ENCODE peak calls at places on chromosome 6, in ten cellular contexts. One of them, this sample, is unnamed.

GRCh38 chr6:15246217-15247211 is 645 bp downstream of the JARID2 start:
- DNase-seq in RWPE1: no peak
- DNase-seq in T-cell: peak; percentile 44
- DNase-seq in choroid plexus epithelial cell: peak; percentile 32
- DNase-seq in NCI-H1092 treated with DMSO at 0.1 percent for 48 hours: no peak
- DNase-seq in LoVo: no peak
- DNase-seq in thyroid gland: peak; percentile 10
- DNase-seq in GDM1: no peak
- DNase-seq in hippocampal formation: no peak
- DNase-seq in CD4-positive, CD25-positive, alpha-beta regulatory T cell: peak; percentile 62
- DNase-seq in this sample: no peak

GRCh38 chr6:150928882-150929281 is 63.4 kb downstream of the MTHFD1L start:
- DNase-seq in RWPE1: no peak
- DNase-seq in T-cell: no peak
- DNase-seq in choroid plexus epithelial cell: peak; percentile 16
- DNase-seq in NCI-H1092 treated with DMSO at 0.1 percent for 48 hours: no peak
- DNase-seq in LoVo: no peak
- DNase-seq in thyroid gland: no peak
- DNase-seq in GDM1: no peak
- DNase-seq in hippocampal formation: no peak
- DNase-seq in CD4-positive, CD25-positive, alpha-beta regulatory T cell: no peak
- DNase-seq in this sample: no peak

GRCh38 chr6:170456886-170457698 is 96.0 kb downstream of the PSMB1 start:
- DNase-seq in RWPE1: no peak
- DNase-seq in T-cell: no peak
- DNase-seq in choroid plexus epithelial cell: peak; percentile 53
- DNase-seq in NCI-H1092 treated with DMSO at 0.1 percent for 48 hours: no peak
- DNase-seq in LoVo: no peak
- DNase-seq in thyroid gland: peak; percentile 26
- DNase-seq in GDM1: no peak
- DNase-seq in hippocampal formation: no peak
- DNase-seq in CD4-positive, CD25-positive, alpha-beta regulatory T cell: no peak
- DNase-seq in this sample: no peak

GRCh38 chr6:132961122-132961521 is 146.8 kb downstream of the RPS12 start:
- DNase-seq in RWPE1: peak; percentile 2
- DNase-seq in T-cell: no peak
- DNase-seq in choroid plexus epithelial cell: peak; percentile 82
- DNase-seq in NCI-H1092 treated with DMSO at 0.1 percent for 48 hours: no peak
- DNase-seq in LoVo: no peak
- DNase-seq in thyroid gland: peak; percentile 27
- DNase-seq in GDM1: no peak
- DNase-seq in hippocampal formation: no peak
- DNase-seq in CD4-positive, CD25-positive, alpha-beta regulatory T cell: no peak
- DNase-seq in this sample: no peak

GRCh38 chr6:33571637-33572316 is 8.3 kb downstream of the BAK1 start:
- DNase-seq in RWPE1: no peak
- DNase-seq in T-cell: no peak
- DNase-seq in choroid plexus epithelial cell: peak; percentile 15
- DNase-seq in NCI-H1092 treated with DMSO at 0.1 percent for 48 hours: no peak
- DNase-seq in LoVo: no peak
- DNase-seq in thyroid gland: no peak
- DNase-seq in GDM1: no peak
- DNase-seq in hippocampal formation: no peak
- DNase-seq in CD4-positive, CD25-positive, alpha-beta regulatory T cell: no peak
- DNase-seq in this sample: no peak

GRCh38 chr6:51644426-51644825 is 443.0 kb downstream of the PKHD1 start:
- DNase-seq in RWPE1: peak; percentile 53
- DNase-seq in T-cell: no peak
- DNase-seq in choroid plexus epithelial cell: no peak
- DNase-seq in NCI-H1092 treated with DMSO at 0.1 percent for 48 hours: no peak
- DNase-seq in LoVo: no peak
- DNase-seq in thyroid gland: no peak
- DNase-seq in GDM1: no peak
- DNase-seq in hippocampal formation: no peak
- DNase-seq in CD4-positive, CD25-positive, alpha-beta regulatory T cell: no peak
- DNase-seq in this sample: no peak

GRCh38 chr6:161544801-161545490 is 271.1 kb upstream of the AGPAT4 start:
- DNase-seq in RWPE1: no peak
- DNase-seq in T-cell: no peak
- DNase-seq in choroid plexus epithelial cell: no peak
- DNase-seq in NCI-H1092 treated with DMSO at 0.1 percent for 48 hours: no peak
- DNase-seq in LoVo: no peak
- DNase-seq in thyroid gland: no peak
- DNase-seq in GDM1: no peak
- DNase-seq in hippocampal formation: no peak
- DNase-seq in CD4-positive, CD25-positive, alpha-beta regulatory T cell: no peak
- DNase-seq in this sample: no peak

GRCh38 chr6:110662468-110663211 is 152.6 kb downstream of the CDK19 start:
- DNase-seq in RWPE1: peak; percentile 19
- DNase-seq in T-cell: no peak
- DNase-seq in choroid plexus epithelial cell: no peak
- DNase-seq in NCI-H1092 treated with DMSO at 0.1 percent for 48 hours: no peak
- DNase-seq in LoVo: peak; percentile 51
- DNase-seq in thyroid gland: no peak
- DNase-seq in GDM1: no peak
- DNase-seq in hippocampal formation: no peak
- DNase-seq in CD4-positive, CD25-positive, alpha-beta regulatory T cell: no peak
- DNase-seq in this sample: no peak

GRCh38 chr6:169008641-169009040 is 245.0 kb downstream of the THBS2 start:
- DNase-seq in RWPE1: no peak
- DNase-seq in T-cell: no peak
- DNase-seq in choroid plexus epithelial cell: peak; percentile 18
- DNase-seq in NCI-H1092 treated with DMSO at 0.1 percent for 48 hours: peak; percentile 64
- DNase-seq in LoVo: no peak
- DNase-seq in thyroid gland: peak; percentile 38
- DNase-seq in GDM1: no peak
- DNase-seq in hippocampal formation: no peak
- DNase-seq in CD4-positive, CD25-positive, alpha-beta regulatory T cell: no peak
- DNase-seq in this sample: no peak

GRCh38 chr6:72624557-72625160 is 2.8 kb downstream of the KCNQ5 start:
- DNase-seq in RWPE1: peak; percentile 41
- DNase-seq in T-cell: no peak
- DNase-seq in choroid plexus epithelial cell: peak; percentile 34
- DNase-seq in NCI-H1092 treated with DMSO at 0.1 percent for 48 hours: no peak
- DNase-seq in LoVo: peak; percentile 22
- DNase-seq in thyroid gland: no peak
- DNase-seq in GDM1: peak; percentile 26
- DNase-seq in hippocampal formation: peak; percentile 31
- DNase-seq in CD4-positive, CD25-positive, alpha-beta regulatory T cell: peak; percentile 46
- DNase-seq in this sample: no peak

GRCh38 chr6:44696099-44696498 is 308.6 kb downstream of the CDC5L start:
- DNase-seq in RWPE1: no peak
- DNase-seq in T-cell: no peak
- DNase-seq in choroid plexus epithelial cell: peak; percentile 55
- DNase-seq in NCI-H1092 treated with DMSO at 0.1 percent for 48 hours: no peak
- DNase-seq in LoVo: no peak
- DNase-seq in thyroid gland: no peak
- DNase-seq in GDM1: no peak
- DNase-seq in hippocampal formation: no peak
- DNase-seq in CD4-positive, CD25-positive, alpha-beta regulatory T cell: no peak
- DNase-seq in this sample: no peak

GRCh38 chr6:27767851-27768250 is 144.3 kb downstream of the OR2B2 start:
- DNase-seq in RWPE1: no peak
- DNase-seq in T-cell: no peak
- DNase-seq in choroid plexus epithelial cell: no peak
- DNase-seq in NCI-H1092 treated with DMSO at 0.1 percent for 48 hours: no peak
- DNase-seq in LoVo: no peak
- DNase-seq in thyroid gland: no peak
- DNase-seq in GDM1: no peak
- DNase-seq in hippocampal formation: no peak
- DNase-seq in CD4-positive, CD25-positive, alpha-beta regulatory T cell: no peak
- DNase-seq in this sample: no peak

GRCh38 chr6:154672086-154672485 is 61.1 kb upstream of the SCAF8 start:
- DNase-seq in RWPE1: no peak
- DNase-seq in T-cell: no peak
- DNase-seq in choroid plexus epithelial cell: no peak
- DNase-seq in NCI-H1092 treated with DMSO at 0.1 percent for 48 hours: no peak
- DNase-seq in LoVo: no peak
- DNase-seq in thyroid gland: no peak
- DNase-seq in GDM1: no peak
- DNase-seq in hippocampal formation: no peak
- DNase-seq in CD4-positive, CD25-positive, alpha-beta regulatory T cell: no peak
- DNase-seq in this sample: no peak

GRCh38 chr6:167474725-167475124 is 149.8 kb downstream of the TTLL2 start:
- DNase-seq in RWPE1: no peak
- DNase-seq in T-cell: no peak
- DNase-seq in choroid plexus epithelial cell: peak; percentile 13
- DNase-seq in NCI-H1092 treated with DMSO at 0.1 percent for 48 hours: peak; percentile 13
- DNase-seq in LoVo: no peak
- DNase-seq in thyroid gland: no peak
- DNase-seq in GDM1: no peak
- DNase-seq in hippocampal formation: no peak
- DNase-seq in CD4-positive, CD25-positive, alpha-beta regulatory T cell: no peak
- DNase-seq in this sample: no peak

GRCh38 chr6:32086661-32087573 is 22.2 kb downstream of the TNXB start:
- DNase-seq in RWPE1: peak; percentile 49
- DNase-seq in T-cell: no peak
- DNase-seq in choroid plexus epithelial cell: peak; percentile 61
- DNase-seq in NCI-H1092 treated with DMSO at 0.1 percent for 48 hours: no peak
- DNase-seq in LoVo: no peak
- DNase-seq in thyroid gland: peak; percentile 38
- DNase-seq in GDM1: no peak
- DNase-seq in hippocampal formation: no peak
- DNase-seq in CD4-positive, CD25-positive, alpha-beta regulatory T cell: no peak
- DNase-seq in this sample: no peak

GRCh38 chr6:107075951-107076381 is 39.3 kb downstream of the BEND3 start:
- DNase-seq in RWPE1: no peak
- DNase-seq in T-cell: no peak
- DNase-seq in choroid plexus epithelial cell: peak; percentile 52
- DNase-seq in NCI-H1092 treated with DMSO at 0.1 percent for 48 hours: peak; percentile 2
- DNase-seq in LoVo: no peak
- DNase-seq in thyroid gland: no peak
- DNase-seq in GDM1: no peak
- DNase-seq in hippocampal formation: peak; percentile 68
- DNase-seq in CD4-positive, CD25-positive, alpha-beta regulatory T cell: no peak
- DNase-seq in this sample: no peak

GRCh38 chr6:165674155-165675029 is 11.4 kb upstream of the PDE10A start:
- DNase-seq in RWPE1: no peak
- DNase-seq in T-cell: no peak
- DNase-seq in choroid plexus epithelial cell: no peak
- DNase-seq in NCI-H1092 treated with DMSO at 0.1 percent for 48 hours: no peak
- DNase-seq in LoVo: no peak
- DNase-seq in thyroid gland: no peak
- DNase-seq in GDM1: no peak
- DNase-seq in hippocampal formation: no peak
- DNase-seq in CD4-positive, CD25-positive, alpha-beta regulatory T cell: no peak
- DNase-seq in this sample: no peak

GRCh38 chr6:52384145-52384766 is 22.3 kb downstream of the PAQR8 start:
- DNase-seq in RWPE1: no peak
- DNase-seq in T-cell: no peak
- DNase-seq in choroid plexus epithelial cell: no peak
- DNase-seq in NCI-H1092 treated with DMSO at 0.1 percent for 48 hours: no peak
- DNase-seq in LoVo: no peak
- DNase-seq in thyroid gland: no peak
- DNase-seq in GDM1: no peak
- DNase-seq in hippocampal formation: no peak
- DNase-seq in CD4-positive, CD25-positive, alpha-beta regulatory T cell: no peak
- DNase-seq in this sample: no peak

GRCh38 chr6:17393335-17394191 is at the start of gene CAP2:
- DNase-seq in RWPE1: peak; percentile 45
- DNase-seq in T-cell: no peak
- DNase-seq in choroid plexus epithelial cell: peak; percentile 32
- DNase-seq in NCI-H1092 treated with DMSO at 0.1 percent for 48 hours: peak; percentile 44
- DNase-seq in LoVo: peak; percentile 56
- DNase-seq in thyroid gland: peak; percentile 81
- DNase-seq in GDM1: no peak
- DNase-seq in hippocampal formation: peak; percentile 81
- DNase-seq in CD4-positive, CD25-positive, alpha-beta regulatory T cell: no peak
- DNase-seq in this sample: peak; percentile 44

This sample was measured in NCI-H774.